ENCODE peak calls at places on chromosomes 5 and 9, in seven cellular contexts. One of them, this sample, is unnamed.
A peak's percentile ranks its signal among the peaks of the same experiment; 100 is the strongest.

GRCh38 chr5:170404398-170404797 is 15.2 kb upstream of the KCNMB1 start:
- DNase-seq in stomach: no peak
- DNase-seq in GM12892: no peak
- DNase-seq in ovary: no peak
- DNase-seq in lower leg skin: peak; percentile 32
- DNase-seq in sigmoid colon: no peak
- DNase-seq in GM12891: no peak
- DNase-seq in this sample: no peak

GRCh38 chr5:136033244-136033643 is 4.5 kb downstream of the TGFBI start:
- DNase-seq in stomach: no peak
- DNase-seq in GM12892: no peak
- DNase-seq in ovary: no peak
- DNase-seq in lower leg skin: peak; percentile 23
- DNase-seq in sigmoid colon: no peak
- DNase-seq in GM12891: no peak
- DNase-seq in this sample: no peak

GRCh38 chr5:57181151-57181550 is 7.3 kb downstream of the GPBP1 start:
- DNase-seq in stomach: no peak
- DNase-seq in GM12892: no peak
- DNase-seq in ovary: no peak
- DNase-seq in lower leg skin: no peak
- DNase-seq in sigmoid colon: no peak
- DNase-seq in GM12891: no peak
- DNase-seq in this sample: no peak

GRCh38 chr9:83959061-83959460 is 21.0 kb downstream of the HNRNPK start:
- DNase-seq in stomach: no peak
- DNase-seq in GM12892: no peak
- DNase-seq in ovary: no peak
- DNase-seq in lower leg skin: no peak
- DNase-seq in sigmoid colon: no peak
- DNase-seq in GM12891: no peak
- DNase-seq in this sample: no peak

GRCh38 chr5:120599576-120599975 is 135.5 kb downstream of the PRR16 start:
- DNase-seq in stomach: no peak
- DNase-seq in GM12892: no peak
- DNase-seq in ovary: no peak
- DNase-seq in lower leg skin: no peak
- DNase-seq in sigmoid colon: no peak
- DNase-seq in GM12891: no peak
- DNase-seq in this sample: no peak

GRCh38 chr9:95249986-95250385 is 67.5 kb downstream of the FANCC start:
- DNase-seq in stomach: no peak
- DNase-seq in GM12892: no peak
- DNase-seq in ovary: no peak
- DNase-seq in lower leg skin: no peak
- DNase-seq in sigmoid colon: no peak
- DNase-seq in GM12891: no peak
- DNase-seq in this sample: no peak

GRCh38 chr5:111135406-111135805 is 43.3 kb downstream of the WDR36 start:
- DNase-seq in stomach: no peak
- DNase-seq in GM12892: no peak
- DNase-seq in ovary: no peak
- DNase-seq in lower leg skin: no peak
- DNase-seq in sigmoid colon: no peak
- DNase-seq in GM12891: no peak
- DNase-seq in this sample: no peak

GRCh38 chr5:181167814-181168488 is 20.6 kb downstream of the OR2V2 start:
- DNase-seq in stomach: no peak
- DNase-seq in GM12892: no peak
- DNase-seq in ovary: no peak
- DNase-seq in lower leg skin: no peak
- DNase-seq in sigmoid colon: no peak
- DNase-seq in GM12891: no peak
- DNase-seq in this sample: no peak

GRCh38 chr9:128891354-128892222 is 9.7 kb downstream of the LRRC8A start:
- DNase-seq in stomach: no peak
- DNase-seq in GM12892: no peak
- DNase-seq in ovary: no peak
- DNase-seq in lower leg skin: no peak
- DNase-seq in sigmoid colon: no peak
- DNase-seq in GM12891: no peak
- DNase-seq in this sample: no peak

GRCh38 chr9:137919095-137919465 is 41.5 kb downstream of the CACNA1B start:
- DNase-seq in stomach: no peak
- DNase-seq in GM12892: no peak
- DNase-seq in ovary: no peak
- DNase-seq in lower leg skin: peak; percentile 57
- DNase-seq in sigmoid colon: no peak
- DNase-seq in GM12891: no peak
- DNase-seq in this sample: no peak

GRCh38 chr5:92559743-92560142 is 1021.3 kb downstream of the NR2F1-AS1 start:
- DNase-seq in stomach: no peak
- DNase-seq in GM12892: no peak
- DNase-seq in ovary: no peak
- DNase-seq in lower leg skin: no peak
- DNase-seq in sigmoid colon: no peak
- DNase-seq in GM12891: no peak
- DNase-seq in this sample: no peak

GRCh38 chr5:178230879-178231735 is 1.5 kb downstream of the PHYKPL start:
- DNase-seq in stomach: no peak
- DNase-seq in GM12892: no peak
- DNase-seq in ovary: no peak
- DNase-seq in lower leg skin: no peak
- DNase-seq in sigmoid colon: no peak
- DNase-seq in GM12891: no peak
- DNase-seq in this sample: no peak

GRCh38 chr5:33491941-33492340 is 51.2 kb downstream of the TARS1 start:
- DNase-seq in stomach: no peak
- DNase-seq in GM12892: no peak
- DNase-seq in ovary: no peak
- DNase-seq in lower leg skin: no peak
- DNase-seq in sigmoid colon: no peak
- DNase-seq in GM12891: no peak
- DNase-seq in this sample: no peak

GRCh38 chr5:108367679-108368334 is 14.1 kb downstream of the FBXL17 start:
- DNase-seq in stomach: no peak
- DNase-seq in GM12892: no peak
- DNase-seq in ovary: no peak
- DNase-seq in lower leg skin: no peak
- DNase-seq in sigmoid colon: no peak
- DNase-seq in GM12891: no peak
- DNase-seq in this sample: no peak

GRCh38 chr5:143721960-143722359 is 90.0 kb upstream of the HMHB1 start:
- DNase-seq in stomach: no peak
- DNase-seq in GM12892: no peak
- DNase-seq in ovary: no peak
- DNase-seq in lower leg skin: no peak
- DNase-seq in sigmoid colon: no peak
- DNase-seq in GM12891: no peak
- DNase-seq in this sample: no peak

GRCh38 chr9:97503862-97504210 is 2.4 kb downstream of the TMOD1 start:
- DNase-seq in stomach: no peak
- DNase-seq in GM12892: no peak
- DNase-seq in ovary: no peak
- DNase-seq in lower leg skin: no peak
- DNase-seq in sigmoid colon: no peak
- DNase-seq in GM12891: no peak
- DNase-seq in this sample: no peak

GRCh38 chr9:97502984-97503861 is 1.8 kb downstream of the TMOD1 start:
- DNase-seq in stomach: no peak
- DNase-seq in GM12892: no peak
- DNase-seq in ovary: no peak
- DNase-seq in lower leg skin: no peak
- DNase-seq in sigmoid colon: no peak
- DNase-seq in GM12891: no peak
- DNase-seq in this sample: no peak

GRCh38 chr9:97501972-97502221 is 431 bp downstream of the TMOD1 start:
- DNase-seq in stomach: no peak
- DNase-seq in GM12892: peak; percentile 51
- DNase-seq in ovary: no peak
- DNase-seq in lower leg skin: no peak
- DNase-seq in sigmoid colon: no peak
- DNase-seq in GM12891: peak; percentile 37
- DNase-seq in this sample: peak; percentile 81

GRCh38 chr9:97501177-97501971 is at the start of gene TMOD1:
- DNase-seq in stomach: peak; percentile 80
- DNase-seq in GM12892: peak; percentile 90
- DNase-seq in ovary: peak; percentile 83
- DNase-seq in lower leg skin: peak; percentile 90
- DNase-seq in sigmoid colon: peak; percentile 86
- DNase-seq in GM12891: peak; percentile 84
- DNase-seq in this sample: peak; percentile 99

GRCh38 chr9:97502222-97502983 is 937 bp downstream of the TMOD1 start:
- DNase-seq in stomach: no peak
- DNase-seq in GM12892: peak; percentile 45
- DNase-seq in ovary: no peak
- DNase-seq in lower leg skin: no peak
- DNase-seq in sigmoid colon: no peak
- DNase-seq in GM12891: peak; percentile 37
- DNase-seq in this sample: no peak
- TF ChIP-seq POLR2A in stomach: no peak
- TF ChIP-seq POLR2A in GM12892: no peak
- TF ChIP-seq POLR2A in ovary: no peak
- TF ChIP-seq POLR2A in lower leg skin: no peak
- TF ChIP-seq POLR2A in sigmoid colon: no peak
- TF ChIP-seq POLR2A in GM12891: no peak
- TF ChIP-seq POLR2A in this sample: no peak

GRCh38 chr5:17081142-17081541 is 136.3 kb upstream of the BASP1 start:
- DNase-seq in stomach: no peak
- DNase-seq in GM12892: no peak
- DNase-seq in ovary: no peak
- DNase-seq in lower leg skin: no peak
- DNase-seq in sigmoid colon: no peak
- DNase-seq in GM12891: no peak
- DNase-seq in this sample: no peak

GRCh38 chr5:17077447-17078233 is 139.8 kb upstream of the BASP1 start:
- DNase-seq in stomach: no peak
- DNase-seq in GM12892: no peak
- DNase-seq in ovary: no peak
- DNase-seq in lower leg skin: no peak
- DNase-seq in sigmoid colon: no peak
- DNase-seq in GM12891: no peak
- DNase-seq in this sample: no peak

GRCh38 chr5:17080361-17080760 is 137.1 kb upstream of the BASP1 start:
- DNase-seq in stomach: no peak
- DNase-seq in GM12892: no peak
- DNase-seq in ovary: no peak
- DNase-seq in lower leg skin: no peak
- DNase-seq in sigmoid colon: no peak
- DNase-seq in GM12891: no peak
- DNase-seq in this sample: no peak

GRCh38 chr5:17075196-17075595 is 139.1 kb upstream of the MYO10 start:
- DNase-seq in stomach: no peak
- DNase-seq in GM12892: no peak
- DNase-seq in ovary: no peak
- DNase-seq in lower leg skin: no peak
- DNase-seq in sigmoid colon: no peak
- DNase-seq in GM12891: no peak
- DNase-seq in this sample: no peak

DNA sequence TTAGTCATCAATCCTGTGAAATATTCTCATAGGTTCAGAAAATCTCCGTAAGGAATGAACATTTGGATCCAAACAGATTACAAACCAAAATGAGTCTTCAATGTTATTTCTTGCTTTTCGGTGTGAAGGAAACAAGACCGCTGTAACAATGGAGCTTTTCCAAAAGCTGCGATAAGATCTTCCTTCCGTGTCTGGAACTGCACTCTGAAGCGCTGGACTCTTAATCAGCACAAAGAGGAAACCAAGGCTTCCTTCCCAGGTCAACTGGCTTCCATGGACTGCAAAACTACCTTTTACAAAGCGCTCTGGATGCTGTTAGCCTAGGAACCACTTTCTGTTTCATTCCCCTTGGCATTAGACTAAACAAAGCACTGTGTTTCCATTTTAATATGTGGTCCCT is 137.9 kb upstream of the BASP1 start:
- DNase-seq in stomach: no peak
- DNase-seq in GM12892: no peak
- DNase-seq in ovary: no peak
- DNase-seq in lower leg skin: no peak
- DNase-seq in sigmoid colon: no peak
- DNase-seq in GM12891: no peak
- DNase-seq in this sample: no peak
- TF ChIP-seq POLR2A in stomach: no peak
- TF ChIP-seq POLR2A in GM12892: no peak
- TF ChIP-seq POLR2A in ovary: no peak
- TF ChIP-seq POLR2A in lower leg skin: no peak
- TF ChIP-seq POLR2A in sigmoid colon: no peak
- TF ChIP-seq POLR2A in GM12891: no peak
- TF ChIP-seq POLR2A in this sample: no peak

GRCh38 chr5:151042453-151043093 is 22.2 kb downstream of the GPX3 start:
- DNase-seq in stomach: no peak
- DNase-seq in GM12892: no peak
- DNase-seq in ovary: no peak
- DNase-seq in lower leg skin: no peak
- DNase-seq in sigmoid colon: no peak
- DNase-seq in GM12891: no peak
- DNase-seq in this sample: no peak
- TF ChIP-seq POLR2A in stomach: no peak
- TF ChIP-seq POLR2A in GM12892: no peak
- TF ChIP-seq POLR2A in ovary: no peak
- TF ChIP-seq POLR2A in lower leg skin: no peak
- TF ChIP-seq POLR2A in sigmoid colon: no peak
- TF ChIP-seq POLR2A in GM12891: no peak
- TF ChIP-seq POLR2A in this sample: no peak

DNA sequence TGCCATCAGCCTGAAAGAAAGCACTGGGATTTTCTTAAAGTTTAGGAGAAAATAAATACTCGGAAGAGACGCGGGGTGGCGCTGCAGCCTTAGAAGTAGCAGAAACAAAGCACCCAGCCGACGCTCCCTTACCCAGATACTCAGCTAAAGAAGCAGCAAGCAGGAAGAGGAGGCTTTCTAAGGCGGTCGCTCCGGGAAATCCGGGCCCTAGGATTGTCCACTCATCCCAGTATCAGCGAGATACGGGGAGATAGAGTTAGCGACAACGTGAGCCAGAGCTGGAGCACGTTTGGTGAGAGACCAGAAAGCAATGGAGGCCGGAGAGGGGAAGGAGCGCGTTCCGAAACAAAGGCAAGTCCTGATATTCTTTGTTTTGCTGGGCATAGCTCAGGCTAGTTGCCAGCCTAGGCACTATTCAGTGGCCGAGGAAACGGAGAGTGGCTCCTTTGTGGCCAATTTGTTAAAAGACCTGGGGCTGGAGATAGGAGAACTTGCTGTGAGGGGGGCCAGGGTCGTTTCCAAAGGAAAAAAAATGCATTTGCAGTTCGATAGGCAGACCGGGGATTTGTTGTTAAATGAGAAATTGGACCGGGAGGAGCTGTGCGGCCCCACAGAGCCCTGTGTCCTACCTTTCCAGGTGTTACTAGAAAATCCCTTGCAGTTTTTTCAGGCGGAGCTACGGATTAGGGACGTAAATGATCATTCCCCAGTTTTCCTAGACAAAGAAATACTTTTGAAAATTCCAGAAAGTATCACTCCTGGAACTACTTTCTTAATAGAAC is at the start of gene PCDHB2:
- DNase-seq in stomach: no peak
- DNase-seq in GM12892: no peak
- DNase-seq in ovary: peak; percentile 42
- DNase-seq in lower leg skin: no peak
- DNase-seq in sigmoid colon: no peak
- DNase-seq in GM12891: no peak
- DNase-seq in this sample: peak; percentile 56
- TF ChIP-seq POLR2A in stomach: no peak
- TF ChIP-seq POLR2A in GM12892: no peak
- TF ChIP-seq POLR2A in ovary: no peak
- TF ChIP-seq POLR2A in lower leg skin: no peak
- TF ChIP-seq POLR2A in sigmoid colon: no peak
- TF ChIP-seq POLR2A in GM12891: no peak
- TF ChIP-seq POLR2A in this sample: no peak

GRCh38 chr5:42719034-42719433 is 37.6 kb upstream of the CCDC152 start:
- DNase-seq in stomach: no peak
- DNase-seq in GM12892: no peak
- DNase-seq in ovary: no peak
- DNase-seq in lower leg skin: no peak
- DNase-seq in sigmoid colon: no peak
- DNase-seq in GM12891: no peak
- DNase-seq in this sample: no peak
- TF ChIP-seq POLR2A in stomach: no peak
- TF ChIP-seq POLR2A in GM12892: no peak
- TF ChIP-seq POLR2A in ovary: no peak
- TF ChIP-seq POLR2A in lower leg skin: no peak
- TF ChIP-seq POLR2A in sigmoid colon: no peak
- TF ChIP-seq POLR2A in GM12891: no peak
- TF ChIP-seq POLR2A in this sample: no peak